ENCODE peak calls at places on chromosome 13, in seven cellular contexts. D is iPS-NIHi11, N is GM12892, Y is midbrain, E is colonic mucosa, R is RPMI7951, P is cardiac muscle cell. C is an unnamed sample.
A peak's percentile ranks its signal among the peaks of the same experiment; 100 is the strongest.

GRCh38 chr13:66532845-66533244 is 697.3 kb downstream of the PCDH9 start:
- DNase-seq in E (no peak), P (no peak), Y (no peak), N (no peak), D (no peak), R (no peak), C (no peak)

GRCh38 chr13:23434431-23434830 is 929 bp upstream of the SACS start:
- DNase-seq in N (no peak), D (no peak), Y (no peak), R (no peak), P (no peak), E (no peak), C (no peak)

GRCh38 chr13:108269601-108270328 is at the start of gene TNFSF13B:
- DNase-seq in R (peak; percentile 39), P (peak; percentile 1), Y (peak; percentile 23), N (peak; percentile 14), D (peak; percentile 23), E (peak; percentile 23), C (peak; percentile 11)

GRCh38 chr13:75357576-75358295 is 124.2 kb downstream of the TBC1D4 start:
- DNase-seq in D (peak; percentile 70), R (peak; percentile 68), N (peak; percentile 31), P (peak; percentile 37), Y (no peak), E (no peak), C (peak; percentile 77)

GRCh38 chr13:107681611-107682010 is 533.7 kb downstream of the LIG4 start:
- DNase-seq in P (peak; percentile 62), E (no peak), R (no peak), N (no peak), D (no peak), Y (no peak), C (no peak)

GRCh38 chr13:106118050-106118449 is 417.4 kb downstream of the EFNB2 start:
- DNase-seq in N (no peak), R (no peak), Y (no peak), D (no peak), P (no peak), E (no peak), C (no peak)

GRCh38 chr13:76769238-76769859 is 116.9 kb downstream of the KCTD12 start:
- DNase-seq in Y (no peak), D (no peak), P (no peak), R (no peak), N (no peak), E (no peak), C (no peak)

GRCh38 chr13:22194106-22194810 is 523.4 kb downstream of the FGF9 start:
- DNase-seq in P (no peak), E (no peak), N (no peak), D (no peak), Y (no peak), R (no peak), C (peak; percentile 90)